ENCODE peak calls at places on chromosomes 2 and 18, in seven cellular contexts. O is H1, Z is suprapubic skin, M is uterus, V is HCT116, T is spleen, A is IMR-90. U is an unnamed sample.

GRCh38 chr18:42582266-42582665 is 533.2 kb downstream of the RIT2 start:
- DNase-seq in T (no peak), M (no peak), Z (no peak), A (no peak), O (no peak), V (no peak), U (no peak)

GRCh38 chr18:13136056-13136688 is 82.4 kb upstream of the LDLRAD4 start:
- DNase-seq in O (no peak), A (no peak), M (no peak), T (peak), Z (no peak), V (no peak), U (no peak)

GRCh38 chr2:199463000-199463692 is 5.4 kb upstream of the SATB2 start:
- DNase-seq in O (no peak), M (no peak), Z (peak), A (peak), V (no peak), T (peak), U (peak)

GRCh38 chr18:79361766-79362522 is 33.8 kb upstream of the NFATC1 start:
- DNase-seq in T (no peak), V (peak), M (no peak), Z (no peak), O (no peak), A (peak), U (peak)

GRCh38 chr2:54497738-54498680 is 41.9 kb downstream of the SPTBN1 start:
- DNase-seq in V (no peak), M (peak), O (no peak), A (peak), T (no peak), Z (no peak), U (no peak)

GRCh38 chr2:139694327-139694726 is 914.1 kb upstream of the NXPH2 start:
- DNase-seq in T (no peak), M (no peak), Z (no peak), V (no peak), A (no peak), O (peak), U (no peak)

GRCh38 chr2:219998099-219998498 is 370.7 kb downstream of the SLC4A3 start:
- DNase-seq in O (no peak), M (no peak), A (no peak), T (no peak), Z (no peak), V (no peak), U (no peak)

GRCh38 chr18:37042381-37042780 is 213.5 kb downstream of the KIAA1328 start:
- DNase-seq in Z (no peak), T (no peak), O (no peak), A (no peak), V (no peak), M (no peak), U (no peak)

GRCh38 chr2:105490956-105491355 is 92.1 kb upstream of the FHL2 start:
- DNase-seq in T (no peak), M (no peak), O (no peak), A (no peak), V (no peak), Z (no peak), U (no peak)

GRCh38 chr2:38626326-38627031 is 23.8 kb upstream of the HNRNPLL start:
- DNase-seq in O (no peak), V (no peak), M (no peak), A (no peak), Z (no peak), T (no peak), U (no peak)

GRCh38 chr2:163943403-163944356 is 207.9 kb upstream of the FIGN start:
- DNase-seq in A (no peak), V (no peak), Z (no peak), T (no peak), M (no peak), O (peak), U (no peak)

GRCh38 chr2:173521450-173522192 is 166.9 kb downstream of the CDCA7 start:
- DNase-seq in V (no peak), M (no peak), O (no peak), A (no peak), T (no peak), Z (no peak), U (no peak)

GRCh38 chr2:200255549-200255948 is 50.9 kb upstream of the SPATS2L start:
- DNase-seq in M (no peak), A (no peak), O (no peak), Z (no peak), V (no peak), T (no peak), U (no peak)

GRCh38 chr2:233423436-233423860 is 69.2 kb downstream of the DGKD start:
- DNase-seq in A (no peak), T (no peak), O (no peak), V (no peak), Z (peak), M (no peak), U (no peak)

GRCh38 chr2:233422649-233423435 is 68.5 kb downstream of the DGKD start:
- DNase-seq in O (no peak), M (no peak), A (no peak), T (no peak), Z (peak), V (no peak), U (no peak)

GRCh38 chr2:233422050-233422639 is 67.9 kb downstream of the DGKD start:
- DNase-seq in V (no peak), T (peak), M (no peak), Z (peak), O (no peak), A (no peak), U (no peak)

GRCh38 chr2:233426619-233427342 is 72.5 kb downstream of the DGKD start:
- DNase-seq in O (no peak), A (peak), T (no peak), Z (peak), M (no peak), V (peak), U (peak)

GRCh38 chr2:233424028-233424951 is 70.0 kb downstream of the DGKD start:
- DNase-seq in A (no peak), T (no peak), V (no peak), Z (peak), M (no peak), O (no peak), U (no peak)
- TF ChIP-seq POLR2A in A (no peak), T (no peak), V (no peak), Z (no peak), M (no peak), O (no peak), U (no peak)

DNA sequence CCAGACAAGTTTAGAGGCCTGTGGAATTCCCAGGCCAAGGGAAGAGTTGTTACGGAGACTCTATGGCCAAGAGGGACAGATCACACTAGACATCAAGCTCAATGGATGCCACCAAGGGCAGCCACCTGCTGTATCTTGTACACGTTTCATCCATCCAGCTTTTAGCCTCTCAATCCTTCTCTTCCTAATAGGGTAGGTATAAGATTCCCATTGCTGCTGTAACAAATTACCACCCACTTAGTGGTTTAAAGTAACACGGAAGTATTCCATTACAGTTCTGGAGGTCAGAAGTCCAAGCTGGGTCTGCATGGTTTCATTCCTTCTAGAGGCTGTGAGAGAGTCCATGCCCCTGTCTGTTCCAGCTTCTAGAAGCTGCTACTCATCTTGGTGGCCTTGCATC is 87.8 kb downstream of the GBX2 start:
- DNase-seq in Z (no peak), M (no peak), O (no peak), T (no peak), V (no peak), A (no peak), U (no peak)
- TF ChIP-seq POLR2A in Z (no peak), M (no peak), O (no peak), T (no peak), V (no peak), A (no peak), U (no peak)

GRCh38 chr18:3449702-3450357 is at the start of gene TGIF1:
- DNase-seq in O (no peak), M (peak), Z (peak), T (peak), V (peak), A (peak), U (peak)
- TF ChIP-seq POLR2A in O (peak), M (peak), Z (no peak), T (no peak), V (peak), A (peak), U (peak)

DNA sequence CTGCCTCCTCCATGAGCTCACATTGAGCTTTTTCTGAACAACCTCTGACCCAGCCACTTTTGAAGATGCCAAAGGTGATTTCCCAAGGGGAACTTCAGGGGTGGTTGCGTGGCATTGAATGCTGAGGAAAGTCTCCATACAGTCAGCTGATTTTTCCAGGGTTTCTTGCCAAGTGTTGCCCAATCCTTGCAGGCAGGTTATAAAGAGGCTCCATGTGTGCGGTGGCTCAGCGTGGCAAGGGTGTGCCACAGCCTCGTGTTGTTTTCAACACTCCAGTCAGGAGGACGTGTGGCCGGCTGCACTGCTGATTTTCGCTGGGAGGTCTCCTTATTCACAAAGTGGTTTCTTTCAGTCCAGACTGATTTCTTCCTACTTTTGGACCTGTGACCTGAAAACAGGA is 81.4 kb upstream of the GATA6 start:
- DNase-seq in Z (no peak), T (no peak), V (no peak), O (no peak), M (no peak), A (no peak), U (no peak)
- TF ChIP-seq POLR2A in Z (no peak), T (no peak), V (no peak), O (no peak), M (no peak), A (no peak), U (no peak)

DNA sequence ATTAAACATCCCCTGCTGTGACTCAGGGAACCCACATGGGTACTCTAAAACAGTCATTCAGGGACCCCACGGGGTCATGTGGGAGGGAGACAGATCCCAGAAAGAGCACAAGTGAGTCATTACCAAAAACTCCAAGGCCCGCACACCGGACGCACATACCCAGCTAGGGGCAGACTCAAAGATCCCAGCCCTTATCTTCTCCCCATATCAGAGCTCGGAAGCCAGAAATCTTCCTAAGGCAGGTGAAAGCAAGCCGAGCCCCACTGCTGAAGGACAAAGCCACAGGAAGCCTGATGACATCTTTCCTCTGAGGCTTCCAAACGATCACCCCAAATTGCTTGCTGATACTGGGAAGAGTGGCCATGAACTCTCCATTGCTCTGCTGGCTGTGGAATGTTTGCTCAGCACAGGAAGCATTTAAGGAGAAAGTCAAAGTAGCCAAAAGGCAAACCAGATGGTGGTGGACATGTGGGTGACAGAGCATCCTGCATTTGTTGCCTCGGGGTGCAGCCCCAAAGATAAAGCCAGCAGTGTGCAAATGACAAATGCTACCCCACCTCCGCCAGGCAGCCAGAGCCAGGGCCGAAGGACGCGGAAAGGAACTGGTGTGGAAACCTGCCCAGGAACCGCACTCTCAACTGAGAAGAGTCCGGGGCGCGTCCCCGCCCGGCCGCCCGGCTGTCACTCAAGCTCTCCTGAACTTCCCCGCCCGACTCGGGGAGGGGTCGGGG is 784 bp downstream of the ACTR1B start:
- DNase-seq in O (peak), Z (peak), A (peak), T (peak), M (peak), V (no peak), U (peak)
- TF ChIP-seq POLR2A in O (no peak), Z (no peak), A (peak), T (no peak), M (no peak), V (no peak), U (peak)

GRCh38 chr2:20424300-20425290 is 22.3 kb upstream of the RHOB start:
- DNase-seq in M (peak), V (no peak), O (no peak), T (peak), A (peak), Z (no peak), U (peak)
- TF ChIP-seq POLR2A in M (no peak), V (no peak), O (no peak), T (no peak), A (peak), Z (no peak), U (no peak)